ENCODE peak calls at places on chromosomes 3 and 15, in four cellular contexts. R, C, Y and D are unnamed samples.

GRCh38 chr15:72398189-72398588 is at the start of gene TMEM202:
- DNase-seq in C (no peak), R (no peak), Y (no peak), D (no peak)

GRCh38 chr3:194168994-194169393 is 33.0 kb downstream of the HES1 start:
- DNase-seq in Y (no peak), R (no peak), C (no peak), D (no peak)

GRCh38 chr3:50165388-50166308 is 10.5 kb downstream of the SEMA3F start:
- DNase-seq in Y (no peak), R (no peak), C (no peak), D (no peak)

GRCh38 chr3:122577409-122578028 is at the start of gene PARP15:
- DNase-seq in Y (peak; percentile 58), R (peak; percentile 61), C (no peak), D (peak; percentile 36)

GRCh38 chr15:58552505-58553364 is 120.9 kb downstream of the LIPC start:
- DNase-seq in R (no peak), Y (no peak), C (peak; percentile 58), D (no peak)

GRCh38 chr15:68335251-68335650 is 57.7 kb downstream of the FEM1B start:
- DNase-seq in C (no peak), R (no peak), Y (no peak), D (no peak)

GRCh38 chr3:174325834-174326705 is 533.1 kb upstream of the NAALADL2 start:
- DNase-seq in Y (no peak), C (no peak), R (no peak), D (no peak)

GRCh38 chr3:66014056-66014455 is 24.7 kb downstream of the MAGI1 start:
- DNase-seq in Y (no peak), R (no peak), C (no peak), D (no peak)

GRCh38 chr15:68272797-68273271 is 4.7 kb upstream of the FEM1B start:
- DNase-seq in Y (no peak), C (no peak), R (no peak), D (no peak)

GRCh38 chr3:172289583-172289982 is 158.7 kb downstream of the GHSR start:
- DNase-seq in C (peak; percentile 64), R (no peak), Y (no peak), D (no peak)

GRCh38 chr15:94119215-94119815 is 112.0 kb upstream of the MCTP2 start:
- DNase-seq in C (no peak), R (no peak), Y (no peak), D (no peak)

GRCh38 chr3:100893590-100893989 is 99.6 kb downstream of the ABI3BP start:
- DNase-seq in C (no peak), Y (no peak), R (no peak), D (peak; percentile 33)

GRCh38 chr3:94036909-94037507 is 8.6 kb upstream of the STX19 start:
- DNase-seq in C (no peak), R (no peak), Y (peak; percentile 25), D (no peak)

GRCh38 chr3:17179381-17180205 is 294.8 kb downstream of the PLCL2 start:
- DNase-seq in R (no peak), Y (peak; percentile 62), C (no peak), D (no peak)

GRCh38 chr3:175606650-175607318 is 747.6 kb downstream of the NAALADL2 start:
- DNase-seq in R (no peak), Y (no peak), C (no peak), D (no peak)

GRCh38 chr15:95369202-95369601 is 961.3 kb upstream of the NR2F2 start:
- DNase-seq in R (no peak), C (no peak), Y (no peak), D (no peak)

GRCh38 chr3:63961891-63962290 is 49.7 kb upstream of the SCAANT1 start:
- DNase-seq in R (no peak), C (no peak), Y (peak; percentile 62), D (no peak)

GRCh38 chr15:95567686-95568085 is 762.8 kb upstream of the NR2F2 start:
- DNase-seq in C (no peak), R (no peak), Y (no peak), D (no peak)

GRCh38 chr3:4825572-4826236 is 153.5 kb upstream of the BHLHE40 start:
- DNase-seq in C (no peak), Y (no peak), R (no peak), D (peak; percentile 79)

GRCh38 chr3:32398531-32398930 is 6.9 kb downstream of the CMTM7 start:
- DNase-seq in R (no peak), Y (no peak), C (peak; percentile 76), D (no peak)

GRCh38 chr3:13194285-13195209 is 121.3 kb upstream of the IQSEC1 start:
- DNase-seq in R (no peak), Y (no peak), C (no peak), D (no peak)

GRCh38 chr15:92907880-92908279 is 7.8 kb downstream of the CHD2 start:
- DNase-seq in C (no peak), R (no peak), Y (no peak), D (no peak)

GRCh38 chr15:101710806-101711205 is 13.5 kb downstream of the TARS3 start:
- DNase-seq in R (no peak), C (no peak), Y (no peak), D (no peak)

GRCh38 chr3:168545591-168545990 is 449.9 kb upstream of the GOLIM4 start:
- DNase-seq in C (no peak), Y (no peak), R (no peak), D (no peak)

GRCh38 chr15:96166223-96167200 is 164.0 kb upstream of the NR2F2 start:
- DNase-seq in C (no peak), R (no peak), Y (no peak), D (no peak)

GRCh38 chr3:55160241-55160877 is 232.5 kb upstream of the LRTM1 start:
- DNase-seq in R (no peak), C (peak; percentile 76), Y (peak; percentile 4), D (peak; percentile 66)

GRCh38 chr3:73600293-73600938 is 24.3 kb downstream of the PDZRN3 start:
- DNase-seq in Y (no peak), C (no peak), R (no peak), D (no peak)

GRCh38 chr3:129651316-129652202 is 45.1 kb upstream of the PLXND1 start:
- DNase-seq in Y (no peak), R (no peak), C (no peak), D (peak; percentile 27)

GRCh38 chr3:71031914-71032521 is 551.5 kb downstream of the FOXP1 start:
- DNase-seq in C (no peak), Y (peak; percentile 86), R (peak; percentile 71), D (no peak)

GRCh38 chr3:110126065-110126464 is 788.7 kb upstream of the DPPA4 start:
- DNase-seq in Y (no peak), C (no peak), R (no peak), D (no peak)

GRCh38 chr3:39146611-39147373 is 6.6 kb downstream of the CSRNP1 start:
- DNase-seq in R (peak; percentile 68), C (peak; percentile 88), Y (peak; percentile 59), D (peak; percentile 91)

GRCh38 chr3:13011369-13012227 is 61.6 kb downstream of the IQSEC1 start:
- DNase-seq in Y (peak; percentile 91), C (no peak), R (peak; percentile 92), D (peak; percentile 71)

GRCh38 chr3:136237103-136237502 is 13.0 kb upstream of the PCCB start:
- DNase-seq in R (no peak), C (no peak), Y (no peak), D (no peak)

GRCh38 chr3:150965436-150965835 is 7.1 kb downstream of the CLRN1 start:
- DNase-seq in C (no peak), R (no peak), Y (no peak), D (no peak)

GRCh38 chr3:28081533-28081947 is 159.9 kb upstream of the CMC1 start:
- DNase-seq in C (no peak), R (no peak), Y (no peak), D (no peak)

GRCh38 chr3:174431717-174432116 is 427.4 kb upstream of the NAALADL2 start:
- DNase-seq in Y (no peak), C (no peak), R (no peak), D (no peak)

DNA sequence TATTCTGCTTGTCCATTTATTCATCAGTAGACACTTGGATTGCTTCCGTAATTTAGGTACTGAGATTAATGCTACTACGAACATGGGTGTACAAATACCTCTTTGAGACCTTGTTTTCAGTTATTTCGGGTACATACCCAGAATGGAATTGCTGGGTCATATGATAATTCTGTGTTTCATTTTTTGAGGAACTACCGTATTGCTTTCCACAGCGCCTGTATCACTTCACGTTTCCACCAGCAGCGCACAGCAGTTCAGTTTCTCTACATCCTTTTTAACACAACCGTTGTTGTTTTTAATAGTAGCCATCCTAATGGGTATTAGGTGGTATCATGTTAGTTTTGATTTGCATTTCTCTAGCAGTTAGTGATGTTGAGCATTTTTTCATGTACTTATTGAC is 9.5 kb downstream of the PAK2 start:
- DNase-seq in Y (no peak), R (no peak), C (no peak), D (no peak)
- H3K9me3 ChIP-seq in Y (peaks cover 8% of the 10 kb centered on the region), R (no peaks in the 10 kb centered on the region), C (no peaks in the 10 kb centered on the region), D (no peaks in the 10 kb centered on the region)

DNA sequence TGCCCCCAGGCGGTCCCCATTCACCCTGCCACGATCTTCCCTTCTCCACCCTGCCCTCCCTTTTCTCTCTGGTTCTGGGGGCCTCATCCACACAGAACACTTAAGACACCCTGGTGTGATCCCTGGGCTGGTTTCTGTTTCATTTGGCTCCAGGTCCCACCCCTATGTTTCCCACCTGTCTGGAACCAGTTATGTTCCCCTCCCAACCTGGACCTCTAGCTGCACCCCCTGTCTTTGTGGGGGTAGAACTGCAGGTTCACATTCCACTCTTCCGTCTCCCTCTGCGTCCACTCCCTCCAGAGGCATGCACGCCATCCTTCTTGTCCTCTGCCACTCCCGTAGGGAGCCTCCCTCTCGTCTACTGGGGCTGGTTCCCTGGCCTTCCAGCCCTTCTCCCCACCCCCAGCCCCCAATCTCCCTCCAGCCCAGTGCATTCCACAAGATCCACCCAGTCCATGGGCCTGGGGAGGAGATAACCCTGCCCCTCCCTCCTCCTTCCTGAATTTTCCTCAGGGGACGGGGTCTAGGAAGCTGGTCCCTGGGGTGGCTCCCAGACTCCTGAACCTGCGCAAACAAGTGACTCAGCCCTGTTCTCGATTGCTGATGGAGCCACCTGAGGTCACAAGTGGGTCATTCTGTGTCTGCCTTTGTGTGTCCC is 73.8 kb downstream of the ABTB1 start:
- DNase-seq in R (no peak), C (no peak), Y (no peak), D (peak; percentile 50)
- TF ChIP-seq CTCF in R (peak; percentile 42), C (no peak), Y (peak; percentile 39), D (no peak)

GRCh38 chr3:138712086-138712485 is 103.5 kb downstream of the FAIM start:
- DNase-seq in R (no peak), C (no peak), Y (no peak), D (no peak)

DNA sequence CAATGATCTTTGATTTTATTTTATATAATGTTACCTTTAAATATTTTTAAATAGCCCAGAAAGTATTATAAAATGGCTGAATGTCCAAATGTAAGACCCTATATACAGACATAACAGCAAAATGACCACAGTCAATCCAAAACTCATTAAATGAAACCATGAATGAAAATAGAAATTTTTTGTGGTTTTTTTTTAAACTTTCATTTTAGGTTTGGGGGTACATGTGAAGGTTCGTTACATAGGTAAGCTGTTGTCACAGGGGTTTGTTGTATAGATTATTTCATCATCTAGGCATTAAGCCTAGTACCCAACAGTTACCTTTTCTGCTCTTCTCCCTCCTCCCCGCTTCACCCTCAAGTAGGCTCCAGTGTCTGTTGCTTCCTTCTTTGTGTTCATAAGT is 108.8 kb downstream of the FAIM start:
- DNase-seq in R (no peak), Y (no peak), C (no peak), D (no peak)
- H3K9me3 ChIP-seq in R (no peaks in the 10 kb centered on the region), Y (no peaks in the 10 kb centered on the region), C (no peaks in the 10 kb centered on the region), D (no peaks in the 10 kb centered on the region)

GRCh38 chr3:119653871-119654270 is 6.5 kb downstream of the POPDC2 start:
- DNase-seq in R (no peak), Y (no peak), C (no peak), D (no peak)
- TF ChIP-seq CTCF in R (no peak), Y (no peak), C (no peak), D (no peak)

GRCh38 chr3:195258449-195259145 is 12.4 kb downstream of the XXYLT1 start:
- DNase-seq in C (peak; percentile 58), R (peak; percentile 34), Y (peak; percentile 81), D (no peak)
- H3K9me3 ChIP-seq in C (no peaks in the 10 kb centered on the region), R (no peaks in the 10 kb centered on the region), Y (no peaks in the 10 kb centered on the region), D (no peaks in the 10 kb centered on the region)